ENCODE peak calls at places on chromosome 5, in ten cellular contexts. S is uterus; F is IMR-90; O is right cardiac atrium; C is adrenal gland; Q is CD8-positive, alpha-beta T cell; R is H9; X is tibial artery; T is ovary; V is astrocyte. A is an unnamed sample. For H3K4me1, the result is how much of the 10 kb centered on the place peaks cover.

GRCh38 chr5:132485641-132486317 is 4.8 kb downstream of the IRF1 start:
- DNase-seq in S (peak), F (no peak), O (no peak), C (peak), Q (no peak), R (no peak), X (peak), T (no peak), V (no peak), A (no peak)

GRCh38 chr5:148397968-148398595 is 14.3 kb downstream of the FBXO38 start:
- DNase-seq in S (no peak), F (no peak), O (no peak), C (no peak), Q (no peak), R (peak), X (no peak), T (no peak), V (no peak), A (no peak)

GRCh38 chr5:150636391-150637244 is 3.8 kb upstream of the SYNPO start:
- DNase-seq in S (peak), F (peak), O (peak), C (peak), Q (no peak), R (no peak), X (peak), T (peak), V (peak), A (peak)

GRCh38 chr5:10338996-10339903 is 14.2 kb upstream of the MARCHF6 start:
- DNase-seq in S (no peak), F (no peak), O (no peak), C (no peak), Q (no peak), R (peak), X (no peak), T (no peak), V (peak), A (no peak)

GRCh38 chr5:135242496-135243193 is 156.4 kb downstream of the MACROH2A1 start:
- DNase-seq in S (peak), F (peak), O (peak), C (peak), Q (no peak), R (no peak), X (peak), T (peak), V (peak), A (peak)

GRCh38 chr5:137051165-137051564 is 448.0 kb downstream of the SPOCK1 start:
- DNase-seq in S (no peak), F (peak), O (no peak), C (no peak), Q (no peak), R (no peak), X (no peak), T (no peak), V (no peak), A (no peak)

GRCh38 chr5:54184797-54185196 is 125.6 kb downstream of the ARL15 start:
- DNase-seq in S (no peak), F (no peak), O (no peak), C (no peak), Q (no peak), R (no peak), X (no peak), T (no peak), V (no peak), A (no peak)

GRCh38 chr5:149485655-149486615 is 65.3 kb downstream of the CSNK1A1 start:
- DNase-seq in S (peak), F (peak), O (peak), C (peak), Q (no peak), R (no peak), X (peak), T (no peak), V (peak), A (peak)

GRCh38 chr5:136242611-136243010 is 49.6 kb upstream of the SMIM32 start:
- DNase-seq in S (no peak), F (no peak), O (no peak), C (no peak), Q (no peak), R (no peak), X (no peak), T (no peak), V (no peak), A (no peak)

GRCh38 chr5:157266286-157267007 is 524 bp downstream of the CYFIP2 start:
- DNase-seq in S (no peak), F (no peak), O (no peak), C (no peak), Q (peak), R (peak), X (no peak), T (no peak), V (no peak), A (peak)

GRCh38 chr5:170491479-170491878 is 12.3 kb upstream of the KCNIP1 start:
- DNase-seq in S (peak), F (peak), O (no peak), C (peak), Q (no peak), R (no peak), X (no peak), T (no peak), V (peak), A (peak)

GRCh38 chr5:77957-78804 is 13.8 kb upstream of the PLEKHG4B start:
- DNase-seq in S (no peak), F (peak), O (no peak), C (no peak), Q (no peak), R (no peak), X (no peak), T (no peak), V (peak), A (peak)

GRCh38 chr5:129406440-129406839 is 53.7 kb upstream of the ADAMTS19 start:
- DNase-seq in S (no peak), F (peak), O (no peak), C (no peak), Q (no peak), R (no peak), X (no peak), T (no peak), V (no peak), A (no peak)

GRCh38 chr5:123206618-123207320 is 117.7 kb downstream of the PRDM6 start:
- DNase-seq in S (no peak), F (peak), O (no peak), C (no peak), Q (no peak), R (no peak), X (no peak), T (no peak), V (peak), A (no peak)

GRCh38 chr5:173646684-173647083 is 30.2 kb upstream of the BOD1 start:
- DNase-seq in S (no peak), F (no peak), O (no peak), C (no peak), Q (no peak), R (no peak), X (no peak), T (no peak), V (no peak), A (no peak)

GRCh38 chr5:147341382-147341781 is 106.6 kb downstream of the STK32A start:
- DNase-seq in S (no peak), F (no peak), O (no peak), C (no peak), Q (no peak), R (no peak), X (no peak), T (no peak), V (no peak), A (no peak)

GRCh38 chr5:163760498-163760897 is 255.1 kb downstream of the MAT2B start:
- DNase-seq in S (no peak), F (peak), O (no peak), C (no peak), Q (no peak), R (no peak), X (no peak), T (no peak), V (peak), A (no peak)

GRCh38 chr5:138945421-138946240 is 70.5 kb upstream of the LRRTM2 start:
- DNase-seq in S (no peak), F (no peak), O (no peak), C (peak), Q (no peak), R (peak), X (no peak), T (no peak), V (no peak), A (no peak)

GRCh38 chr5:60332244-60333018 is 367.5 kb downstream of the DEPDC1B start:
- DNase-seq in S (no peak), F (peak), O (no peak), C (no peak), Q (no peak), R (no peak), X (no peak), T (no peak), V (peak), A (no peak)

GRCh38 chr5:126720369-126720768 is 56.6 kb upstream of the LMNB1 start:
- DNase-seq in S (no peak), F (no peak), O (no peak), C (no peak), Q (no peak), R (no peak), X (no peak), T (no peak), V (no peak), A (no peak)

GRCh38 chr5:139574641-139575312 is 13.6 kb downstream of the UBE2D2 start:
- DNase-seq in S (no peak), F (peak), O (no peak), C (no peak), Q (no peak), R (no peak), X (no peak), T (no peak), V (peak), A (no peak)

GRCh38 chr5:143054480-143054941 is 284.3 kb downstream of the ARHGAP26 start:
- DNase-seq in S (no peak), F (peak), O (no peak), C (no peak), Q (no peak), R (no peak), X (no peak), T (no peak), V (peak), A (no peak)

GRCh38 chr5:67085616-67086015 is 111.0 kb downstream of the CD180 start:
- DNase-seq in S (no peak), F (no peak), O (no peak), C (no peak), Q (no peak), R (no peak), X (no peak), T (no peak), V (no peak), A (no peak)

GRCh38 chr5:29550523-29550922 is 1643.0 kb upstream of the CDH6 start:
- DNase-seq in S (no peak), F (no peak), O (no peak), C (no peak), Q (no peak), R (no peak), X (no peak), T (no peak), V (no peak), A (no peak)

GRCh38 chr5:43663916-43664315 is 60.9 kb downstream of the NNT start:
- DNase-seq in S (no peak), F (no peak), O (no peak), C (no peak), Q (no peak), R (no peak), X (no peak), T (no peak), V (no peak), A (no peak)

GRCh38 chr5:40570408-40571129 is 109.1 kb upstream of the PTGER4 start:
- DNase-seq in S (no peak), F (peak), O (no peak), C (no peak), Q (no peak), R (no peak), X (no peak), T (no peak), V (peak), A (no peak)

GRCh38 chr5:72441861-72442540 is 65.2 kb downstream of the ZNF366 start:
- DNase-seq in S (no peak), F (peak), O (no peak), C (no peak), Q (no peak), R (no peak), X (no peak), T (no peak), V (peak), A (no peak)

GRCh38 chr5:124822647-124823046 is 76.2 kb upstream of the ZNF608 start:
- DNase-seq in S (no peak), F (no peak), O (no peak), C (no peak), Q (no peak), R (no peak), X (no peak), T (no peak), V (no peak), A (no peak)

GRCh38 chr5:124824637-124825158 is 78.3 kb upstream of the ZNF608 start:
- DNase-seq in S (no peak), F (peak), O (no peak), C (no peak), Q (no peak), R (no peak), X (no peak), T (no peak), V (peak), A (no peak)

GRCh38 chr5:124823336-124823849 is 77.0 kb upstream of the ZNF608 start:
- DNase-seq in S (no peak), F (no peak), O (no peak), C (no peak), Q (no peak), R (no peak), X (no peak), T (no peak), V (no peak), A (no peak)

GRCh38 chr5:124825983-124826337 is 79.5 kb upstream of the ZNF608 start:
- DNase-seq in S (no peak), F (no peak), O (no peak), C (no peak), Q (no peak), R (no peak), X (no peak), T (no peak), V (no peak), A (no peak)

DNA sequence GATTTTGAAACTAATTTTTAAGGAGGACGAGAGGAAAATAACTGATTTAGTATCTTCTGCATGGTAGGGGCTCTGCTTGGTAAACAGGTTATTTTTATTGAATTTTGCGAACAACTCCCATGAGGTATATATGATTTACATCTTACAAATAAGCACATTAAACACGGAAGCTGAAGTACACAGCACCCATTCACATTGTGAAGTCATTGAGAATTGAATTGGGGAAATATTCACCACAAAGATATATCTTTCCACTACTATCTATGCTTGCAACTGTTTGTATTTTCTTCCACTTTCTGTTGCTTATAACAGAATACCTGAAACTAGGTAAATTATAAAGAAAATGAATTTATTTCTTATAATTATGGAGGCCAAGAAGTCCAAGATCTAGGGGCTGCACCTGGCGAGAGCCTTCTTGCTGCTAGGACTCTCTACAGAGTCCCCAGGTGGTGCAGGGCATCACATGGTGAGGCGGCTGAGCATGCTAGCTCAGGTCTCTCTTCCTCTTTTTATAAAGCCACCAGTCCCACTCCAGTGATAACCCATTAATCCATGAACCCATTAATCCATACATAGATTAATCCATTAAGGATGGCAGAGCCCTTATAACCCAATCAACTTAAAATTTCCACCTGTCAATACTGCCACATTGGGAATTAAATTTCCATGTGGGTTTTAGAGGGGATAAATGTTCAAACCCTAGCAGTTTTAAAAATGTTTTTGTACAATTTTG is 79.0 kb upstream of the ZNF608 start:
- DNase-seq in S (no peak), F (no peak), O (no peak), C (no peak), Q (no peak), R (no peak), X (no peak), T (no peak), V (no peak), A (no peak)
- H3K4me1 ChIP-seq in S (under half), F (under half), O (under half), C (under half), Q (under half), R (under half), X (under half), T (under half), V (under half), A (under half)

GRCh38 chr5:6603643-6604042 is 29.2 kb downstream of the NSUN2 start:
- DNase-seq in S (no peak), F (no peak), O (no peak), C (no peak), Q (no peak), R (no peak), X (no peak), T (no peak), V (no peak), A (peak)

GRCh38 chr5:6606884-6607558 is 25.8 kb downstream of the NSUN2 start:
- DNase-seq in S (no peak), F (no peak), O (no peak), C (no peak), Q (no peak), R (no peak), X (no peak), T (no peak), V (no peak), A (no peak)

GRCh38 chr5:6604341-6604740 is 28.5 kb downstream of the NSUN2 start:
- DNase-seq in S (no peak), F (no peak), O (no peak), C (no peak), Q (no peak), R (no peak), X (no peak), T (no peak), V (no peak), A (no peak)

GRCh38 chr5:6604946-6605345 is 27.9 kb downstream of the NSUN2 start:
- DNase-seq in S (no peak), F (no peak), O (no peak), C (no peak), Q (no peak), R (no peak), X (no peak), T (no peak), V (no peak), A (no peak)

DNA sequence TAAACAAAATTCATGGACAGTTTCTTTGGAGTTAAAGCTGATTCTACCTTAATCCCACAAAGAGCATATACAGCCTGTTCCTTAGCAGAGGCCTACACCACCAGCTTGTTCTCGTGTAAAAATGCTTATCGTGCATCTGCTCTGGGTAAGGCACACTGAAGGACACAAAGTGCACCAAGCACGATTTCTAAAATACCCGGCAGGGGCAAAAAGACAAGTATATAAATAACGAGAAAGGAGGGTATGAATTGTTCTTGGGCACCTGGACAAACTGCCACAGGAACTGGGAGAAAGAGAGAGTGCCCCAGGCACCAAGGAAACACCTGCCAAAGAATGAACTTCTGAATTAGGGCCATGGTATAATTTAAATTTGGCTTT is 25.3 kb downstream of the NSUN2 start:
- DNase-seq in S (no peak), F (no peak), O (no peak), C (no peak), Q (no peak), R (no peak), X (no peak), T (no peak), V (no peak), A (no peak)
- H3K27ac ChIP-seq in S (no peak), F (no peak), O (no peak), C (no peak), Q (no peak), R (no peak), X (no peak), T (no peak), V (no peak), A (no peak)

DNA sequence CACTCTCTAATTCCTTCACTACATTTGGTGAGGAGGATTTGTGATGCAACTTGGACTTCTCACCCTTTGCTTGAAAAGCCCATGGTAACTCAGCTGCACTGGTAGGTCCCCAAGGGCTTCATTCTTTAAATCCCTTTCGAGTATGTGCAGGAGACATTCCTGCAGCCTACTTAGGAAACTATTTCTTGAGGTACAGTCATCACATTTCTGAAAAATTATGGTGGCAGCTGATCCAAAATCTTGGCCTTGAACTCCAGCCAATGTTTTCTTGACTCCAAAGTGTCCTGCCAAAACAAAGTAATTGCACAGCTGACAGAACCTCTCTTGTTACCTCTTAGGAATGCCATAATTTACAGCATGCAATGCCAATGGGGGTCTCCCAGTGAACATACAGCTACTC is 99.7 kb downstream of the NPR3 start:
- DNase-seq in S (no peak), F (peak), O (no peak), C (peak), Q (no peak), R (no peak), X (no peak), T (no peak), V (peak), A (no peak)
- H3K4me1 ChIP-seq in S (under half), F (under half), O (under half), C (under half), Q (under half), R (under half), X (under half), T (under half), V (under half), A (under half)

GRCh38 chr5:113331201-113331551 is 103.6 kb downstream of the TSSK1B start:
- DNase-seq in S (no peak), F (peak), O (no peak), C (no peak), Q (no peak), R (no peak), X (no peak), T (no peak), V (peak), A (no peak)
- H3K27ac ChIP-seq in S (no peak), F (peak), O (no peak), C (no peak), Q (no peak), R (no peak), X (no peak), T (no peak), V (no peak), A (no peak)